ENCODE peak calls at places on chromosomes 11 and 22, in eight cellular contexts. J is naive thymus-derived CD4-positive, alpha-beta T cell; C is H1; W is mesenchymal stem cell; M is CD8-positive, alpha-beta T cell; U is body of pancreas; D is heart right ventricle; A is CD8-positive, alpha-beta memory T cell. Y is an unnamed sample.

GRCh38 chr11:18321622-18321990 is 334 bp downstream of the HPS5 start:
- DNase-seq in C (no peak), J (no peak), D (no peak), W (no peak), U (no peak), A (no peak), M (no peak), Y (no peak)

GRCh38 chr11:73350908-73351636 is 25.1 kb upstream of the RELT start:
- DNase-seq in J (peak; percentile 58), D (no peak), A (peak; percentile 72), W (peak; percentile 85), U (peak; percentile 65), C (no peak), M (peak; percentile 36), Y (peak; percentile 77)

GRCh38 chr11:1336836-1337646 is 27.6 kb upstream of the TOLLIP start:
- DNase-seq in J (peak; percentile 56), C (no peak), M (peak; percentile 23), W (no peak), U (peak; percentile 28), D (peak; percentile 62), A (peak; percentile 60), Y (peak; percentile 30)

GRCh38 chr11:91293119-91293518 is 931.5 kb upstream of the FAT3 start:
- DNase-seq in W (no peak), J (no peak), D (no peak), M (no peak), A (no peak), C (no peak), U (no peak), Y (no peak)

GRCh38 chr22:40605676-40606250 is 30.8 kb downstream of the MRTFA start:
- DNase-seq in U (no peak), M (no peak), A (no peak), C (no peak), W (no peak), D (no peak), J (no peak), Y (no peak)

GRCh38 chr22:27985323-27986275 is 66.5 kb upstream of the PITPNB start:
- DNase-seq in M (no peak), C (no peak), J (peak; percentile 14), D (no peak), U (no peak), A (no peak), W (no peak), Y (no peak)

GRCh38 chr11:46437106-46437689 is 45.6 kb upstream of the CHRM4 start:
- DNase-seq in U (no peak), D (no peak), A (no peak), W (no peak), M (no peak), J (no peak), C (no peak), Y (no peak)

GRCh38 chr11:66420671-66421476 is at the start of gene NPAS4:
- DNase-seq in U (no peak), A (no peak), J (no peak), C (no peak), D (no peak), W (no peak), M (no peak), Y (no peak)

GRCh38 chr22:26589367-26589844 is 526 bp downstream of the TPST2 start:
- DNase-seq in C (no peak), D (peak; percentile 23), M (no peak), W (peak; percentile 37), J (peak; percentile 50), A (no peak), U (peak; percentile 32), Y (no peak)

GRCh38 chr11:29271616-29272015 is 745.2 kb downstream of the KCNA4 start:
- DNase-seq in A (no peak), D (no peak), U (no peak), W (no peak), M (no peak), C (no peak), J (no peak), Y (no peak)

GRCh38 chr11:95507794-95508193 is 276.8 kb upstream of the SESN3 start:
- DNase-seq in J (no peak), A (no peak), M (no peak), D (no peak), W (no peak), C (no peak), U (no peak), Y (peak; percentile 24)

DNA sequence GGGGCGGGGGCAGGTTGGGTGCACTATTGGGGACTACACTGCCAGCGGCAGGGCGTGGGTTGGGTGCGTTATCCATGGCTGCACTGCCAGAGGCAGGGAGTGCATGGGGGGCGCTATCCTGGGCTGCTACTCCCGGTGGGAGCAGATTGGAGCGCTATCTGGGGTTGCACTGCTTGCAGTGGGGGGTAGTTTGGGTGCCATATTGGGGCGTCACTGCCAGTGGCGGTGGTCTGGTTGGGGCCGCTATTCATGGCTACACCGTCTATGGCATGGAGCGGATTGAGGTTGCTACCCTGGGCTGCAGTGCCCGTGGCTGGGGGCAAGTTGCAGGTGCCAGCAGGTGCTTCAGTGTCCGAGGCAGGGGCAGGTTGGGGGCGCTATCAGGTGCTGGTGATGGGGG is 36.2 kb downstream of the C22orf42 start:
- DNase-seq in M (no peak), C (no peak), D (no peak), U (no peak), A (no peak), W (no peak), J (no peak), Y (no peak)
- H3K9me3 ChIP-seq in M (no peaks in the 10 kb centered on the region), C (no peaks in the 10 kb centered on the region), D (no peaks in the 10 kb centered on the region), U (no peaks in the 10 kb centered on the region), A (no peaks in the 10 kb centered on the region), W (no peaks in the 10 kb centered on the region), J (no peaks in the 10 kb centered on the region), Y (no peaks in the 10 kb centered on the region)

DNA sequence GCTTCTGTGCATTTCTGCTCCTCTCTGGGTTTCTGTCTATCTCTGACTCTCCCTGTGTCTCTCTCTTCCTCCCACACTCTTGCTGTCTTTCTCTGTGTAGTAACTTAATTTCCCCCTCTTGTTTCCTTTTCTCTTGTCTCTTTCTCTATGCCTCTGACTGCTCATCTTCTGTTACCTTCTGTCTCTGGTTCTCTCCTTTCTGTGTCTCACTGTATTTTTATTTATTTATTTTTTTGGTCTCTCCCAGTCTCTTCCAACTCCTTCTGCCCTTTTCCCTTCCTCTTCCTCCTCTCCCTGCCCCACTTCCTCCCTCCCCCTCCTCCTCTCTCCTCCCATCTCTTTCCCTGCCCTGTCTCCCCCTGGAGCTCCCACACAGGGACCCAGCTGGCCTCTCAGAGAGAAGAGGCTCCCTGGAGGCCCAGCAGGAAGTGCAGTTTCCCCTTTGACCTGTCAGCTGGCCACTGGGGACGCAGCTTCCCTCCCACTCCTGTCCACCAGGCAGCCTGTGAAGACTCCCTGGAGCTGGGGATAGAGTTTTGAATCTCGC is 38.3 kb upstream of the MYH9 start:
- DNase-seq in W (peak; percentile 85), C (no peak), A (no peak), D (peak; percentile 76), M (no peak), U (peak; percentile 48), J (no peak), Y (no peak)
- H3K27ac ChIP-seq in W (peak overlapping the region; percentile 73), C (no peak overlapping the region), A (no peak overlapping the region), D (peak overlapping the region; percentile 79), M (no peak overlapping the region), U (peak overlapping the region; percentile 23), J (no peak overlapping the region), Y (no peak overlapping the region)

DNA sequence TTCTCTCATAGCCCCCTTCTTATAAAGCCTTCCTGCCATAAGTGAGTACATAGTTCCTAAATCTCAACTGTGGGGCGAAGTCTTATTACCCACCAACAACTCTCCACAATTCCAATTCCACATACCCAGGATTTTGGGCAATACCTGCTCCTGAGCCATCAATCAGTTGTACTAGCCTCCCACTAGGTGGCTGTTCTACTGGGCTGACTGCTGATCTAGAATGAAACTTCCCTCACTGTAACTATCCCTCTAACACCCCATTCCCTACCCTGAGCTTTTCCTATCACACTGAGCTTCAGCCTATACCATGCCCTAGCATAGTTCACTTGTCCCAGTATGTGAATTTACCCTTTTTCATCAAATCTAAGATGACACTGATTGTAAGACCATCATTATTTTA is 52.5 kb downstream of the RRAS2 start:
- DNase-seq in D (no peak), W (no peak), A (no peak), C (no peak), U (no peak), J (no peak), M (no peak), Y (no peak)
- H3K4me1 ChIP-seq in D (peaks cover 51% of the 10 kb centered on the region), W (peaks cover 11% of the 10 kb centered on the region), A (peaks cover 11% of the 10 kb centered on the region), C (no peaks in the 10 kb centered on the region), U (peaks cover 25% of the 10 kb centered on the region), J (no peaks in the 10 kb centered on the region), M (no peaks in the 10 kb centered on the region), Y (no peaks in the 10 kb centered on the region)

GRCh38 chr11:115206365-115207022 is 297.7 kb downstream of the CADM1 start:
- DNase-seq in J (no peak), M (no peak), W (no peak), A (no peak), U (no peak), D (no peak), C (no peak), Y (no peak)
- H3K9me3 ChIP-seq in J (no peaks in the 10 kb centered on the region), M (no peaks in the 10 kb centered on the region), W (no peaks in the 10 kb centered on the region), A (no peaks in the 10 kb centered on the region), U (no peaks in the 10 kb centered on the region), D (no peaks in the 10 kb centered on the region), C (no peaks in the 10 kb centered on the region), Y (no peaks in the 10 kb centered on the region)

GRCh38 chr11:126076641-126077040 is 14.0 kb upstream of the CDON start:
- DNase-seq in D (no peak), M (no peak), J (no peak), A (no peak), W (no peak), C (no peak), U (no peak), Y (no peak)

GRCh38 chr11:126072821-126073594 is 10.3 kb upstream of the CDON start:
- DNase-seq in J (no peak), U (no peak), M (no peak), C (no peak), D (no peak), W (no peak), A (no peak), Y (no peak)

GRCh38 chr11:126072141-126072741 is 9.6 kb upstream of the CDON start:
- DNase-seq in J (no peak), W (no peak), U (no peak), C (no peak), A (no peak), M (no peak), D (no peak), Y (no peak)
- H3K27ac ChIP-seq in J (no peak overlapping the region), W (no peak overlapping the region), U (no peak overlapping the region), C (no peak overlapping the region), A (no peak overlapping the region), M (no peak overlapping the region), D (no peak overlapping the region), Y (no peak overlapping the region)

DNA sequence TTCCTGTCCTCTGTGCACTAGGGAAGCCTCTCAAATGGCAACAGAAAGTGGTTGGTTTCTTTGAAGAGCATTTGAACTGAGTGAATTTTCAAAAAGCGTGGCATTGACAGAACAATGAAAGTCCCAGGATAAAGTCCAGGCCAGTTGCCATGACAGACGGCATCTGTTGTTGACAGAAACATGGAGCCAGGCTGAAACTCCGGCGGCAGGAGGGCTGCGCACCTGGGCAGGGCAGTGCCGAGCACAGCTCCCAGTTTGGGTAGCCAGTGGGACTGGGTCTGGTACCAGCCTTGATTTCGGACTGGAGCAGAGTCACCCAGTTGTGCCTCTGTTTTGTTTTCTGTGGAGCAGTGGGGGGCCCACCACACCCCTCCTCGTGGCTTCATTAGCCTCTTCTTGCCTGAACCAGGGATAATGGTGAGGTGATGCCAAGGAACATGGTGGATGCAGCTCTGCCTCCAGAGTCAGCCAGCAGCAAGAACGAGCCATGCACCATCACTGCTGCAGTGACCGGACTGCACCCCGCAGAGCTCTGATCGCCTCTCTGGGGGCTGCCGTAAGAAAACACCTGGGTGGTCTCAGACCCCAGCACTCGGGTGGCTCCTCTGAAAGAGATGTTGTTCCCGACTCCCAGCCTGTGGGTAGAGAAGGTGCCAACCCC is 9.8 kb upstream of the SEPTIN5 start:
- DNase-seq in J (no peak), M (no peak), C (no peak), W (no peak), D (no peak), U (no peak), A (no peak), Y (no peak)
- H3K4me1 ChIP-seq in J (no peaks in the 10 kb centered on the region), M (no peaks in the 10 kb centered on the region), C (peaks cover 24% of the 10 kb centered on the region), W (peaks cover 3% of the 10 kb centered on the region), D (peaks cover 10% of the 10 kb centered on the region), U (no peaks in the 10 kb centered on the region), A (no peaks in the 10 kb centered on the region), Y (no peaks in the 10 kb centered on the region)